ENCODE peak calls at places on chromosomes 2 and 18, in nine cellular contexts. One of them, this sample, is unnamed.

GRCh38 chr2:239303711-239304532 is 96.9 kb downstream of the HDAC4 start:
- DNase-seq in bronchial epithelial cell: no peak
- DNase-seq in kidney epithelial cell: no peak
- DNase-seq in GM13976: peak; percentile 55
- DNase-seq in Calu3: no peak
- DNase-seq in RWPE2: no peak
- DNase-seq in pancreas: peak; percentile 16
- DNase-seq in left ventricle myocardium inferior: no peak
- DNase-seq in endothelial cell: no peak
- DNase-seq in this sample: peak; percentile 39

GRCh38 chr2:24359129-24359528 is 1.2 kb downstream of the ITSN2 start:
- DNase-seq in bronchial epithelial cell: peak; percentile 64
- DNase-seq in kidney epithelial cell: no peak
- DNase-seq in GM13976: no peak
- DNase-seq in Calu3: no peak
- DNase-seq in RWPE2: no peak
- DNase-seq in pancreas: no peak
- DNase-seq in left ventricle myocardium inferior: no peak
- DNase-seq in endothelial cell: no peak
- DNase-seq in this sample: no peak

GRCh38 chr2:235594041-235594440 is 100.2 kb downstream of the AGAP1 start:
- DNase-seq in bronchial epithelial cell: peak; percentile 71
- DNase-seq in kidney epithelial cell: no peak
- DNase-seq in GM13976: peak; percentile 69
- DNase-seq in Calu3: peak; percentile 19
- DNase-seq in RWPE2: no peak
- DNase-seq in pancreas: no peak
- DNase-seq in left ventricle myocardium inferior: no peak
- DNase-seq in endothelial cell: no peak
- DNase-seq in this sample: peak; percentile 52

GRCh38 chr2:239736358-239737143 is 288.6 kb downstream of the NDUFA10 start:
- DNase-seq in bronchial epithelial cell: no peak
- DNase-seq in kidney epithelial cell: no peak
- DNase-seq in GM13976: no peak
- DNase-seq in Calu3: no peak
- DNase-seq in RWPE2: no peak
- DNase-seq in pancreas: no peak
- DNase-seq in left ventricle myocardium inferior: no peak
- DNase-seq in endothelial cell: no peak
- DNase-seq in this sample: no peak

GRCh38 chr18:26103579-26103978 is 13.2 kb upstream of the SS18 start:
- DNase-seq in bronchial epithelial cell: peak; percentile 44
- DNase-seq in kidney epithelial cell: no peak
- DNase-seq in GM13976: no peak
- DNase-seq in Calu3: no peak
- DNase-seq in RWPE2: no peak
- DNase-seq in pancreas: peak; percentile 38
- DNase-seq in left ventricle myocardium inferior: no peak
- DNase-seq in endothelial cell: peak; percentile 53
- DNase-seq in this sample: no peak

GRCh38 chr2:234836251-234836650 is 115.6 kb upstream of the SH3BP4 start:
- DNase-seq in bronchial epithelial cell: no peak
- DNase-seq in kidney epithelial cell: no peak
- DNase-seq in GM13976: no peak
- DNase-seq in Calu3: no peak
- DNase-seq in RWPE2: no peak
- DNase-seq in pancreas: no peak
- DNase-seq in left ventricle myocardium inferior: no peak
- DNase-seq in endothelial cell: no peak
- DNase-seq in this sample: no peak

GRCh38 chr18:80232030-80232429 is 15.3 kb downstream of the PARD6G start:
- DNase-seq in bronchial epithelial cell: no peak
- DNase-seq in kidney epithelial cell: no peak
- DNase-seq in GM13976: no peak
- DNase-seq in Calu3: no peak
- DNase-seq in RWPE2: no peak
- DNase-seq in pancreas: peak; percentile 1
- DNase-seq in left ventricle myocardium inferior: no peak
- DNase-seq in endothelial cell: no peak
- DNase-seq in this sample: no peak

GRCh38 chr2:99066075-99066557 is 75.4 kb upstream of the C2orf15 start:
- DNase-seq in bronchial epithelial cell: peak; percentile 76
- DNase-seq in kidney epithelial cell: no peak
- DNase-seq in GM13976: peak; percentile 43
- DNase-seq in Calu3: peak; percentile 32
- DNase-seq in RWPE2: no peak
- DNase-seq in pancreas: peak; percentile 26
- DNase-seq in left ventricle myocardium inferior: no peak
- DNase-seq in endothelial cell: peak; percentile 13
- DNase-seq in this sample: peak; percentile 47

GRCh38 chr2:234770081-234770506 is 181.7 kb upstream of the SH3BP4 start:
- DNase-seq in bronchial epithelial cell: no peak
- DNase-seq in kidney epithelial cell: no peak
- DNase-seq in GM13976: no peak
- DNase-seq in Calu3: no peak
- DNase-seq in RWPE2: no peak
- DNase-seq in pancreas: no peak
- DNase-seq in left ventricle myocardium inferior: peak; percentile 33
- DNase-seq in endothelial cell: no peak
- DNase-seq in this sample: no peak

GRCh38 chr2:61179701-61180639 is 18.0 kb downstream of the C2orf74 start:
- DNase-seq in bronchial epithelial cell: peak; percentile 43
- DNase-seq in kidney epithelial cell: no peak
- DNase-seq in GM13976: no peak
- DNase-seq in Calu3: no peak
- DNase-seq in RWPE2: no peak
- DNase-seq in pancreas: peak; percentile 71
- DNase-seq in left ventricle myocardium inferior: peak; percentile 82
- DNase-seq in endothelial cell: no peak
- DNase-seq in this sample: no peak

GRCh38 chr18:2104620-2105462 is 466.5 kb downstream of the METTL4 start:
- DNase-seq in bronchial epithelial cell: peak; percentile 37
- DNase-seq in kidney epithelial cell: no peak
- DNase-seq in GM13976: peak; percentile 53
- DNase-seq in Calu3: peak; percentile 71
- DNase-seq in RWPE2: no peak
- DNase-seq in pancreas: peak; percentile 40
- DNase-seq in left ventricle myocardium inferior: peak; percentile 38
- DNase-seq in endothelial cell: peak; percentile 67
- DNase-seq in this sample: peak; percentile 61

GRCh38 chr2:19362652-19363473 is 4.4 kb upstream of the OSR1 start:
- DNase-seq in bronchial epithelial cell: peak; percentile 76
- DNase-seq in kidney epithelial cell: no peak
- DNase-seq in GM13976: peak; percentile 72
- DNase-seq in Calu3: peak; percentile 82
- DNase-seq in RWPE2: no peak
- DNase-seq in pancreas: peak; percentile 79
- DNase-seq in left ventricle myocardium inferior: peak; percentile 75
- DNase-seq in endothelial cell: peak; percentile 80
- DNase-seq in this sample: peak; percentile 56

GRCh38 chr2:86337235-86338099 is at the start of gene REEP1:
- DNase-seq in bronchial epithelial cell: no peak
- DNase-seq in kidney epithelial cell: no peak
- DNase-seq in GM13976: peak; percentile 63
- DNase-seq in Calu3: peak; percentile 47
- DNase-seq in RWPE2: no peak
- DNase-seq in pancreas: peak; percentile 33
- DNase-seq in left ventricle myocardium inferior: peak; percentile 40
- DNase-seq in endothelial cell: peak; percentile 40
- DNase-seq in this sample: peak; percentile 62

GRCh38 chr2:132980304-132980703 is 310.3 kb upstream of the LYPD1 start:
- DNase-seq in bronchial epithelial cell: no peak
- DNase-seq in kidney epithelial cell: no peak
- DNase-seq in GM13976: no peak
- DNase-seq in Calu3: no peak
- DNase-seq in RWPE2: no peak
- DNase-seq in pancreas: no peak
- DNase-seq in left ventricle myocardium inferior: no peak
- DNase-seq in endothelial cell: no peak
- DNase-seq in this sample: no peak

GRCh38 chr18:28736951-28737350 is 560.0 kb upstream of the CDH2 start:
- DNase-seq in bronchial epithelial cell: peak; percentile 73
- DNase-seq in kidney epithelial cell: no peak
- DNase-seq in GM13976: no peak
- DNase-seq in Calu3: no peak
- DNase-seq in RWPE2: no peak
- DNase-seq in pancreas: no peak
- DNase-seq in left ventricle myocardium inferior: no peak
- DNase-seq in endothelial cell: no peak
- DNase-seq in this sample: no peak

GRCh38 chr2:8459474-8459873 is 222.4 kb upstream of the ID2 start:
- DNase-seq in bronchial epithelial cell: no peak
- DNase-seq in kidney epithelial cell: no peak
- DNase-seq in GM13976: no peak
- DNase-seq in Calu3: no peak
- DNase-seq in RWPE2: no peak
- DNase-seq in pancreas: no peak
- DNase-seq in left ventricle myocardium inferior: no peak
- DNase-seq in endothelial cell: no peak
- DNase-seq in this sample: no peak

GRCh38 chr2:30690126-30690561 is 117.1 kb downstream of the CAPN13 start:
- DNase-seq in bronchial epithelial cell: no peak
- DNase-seq in kidney epithelial cell: no peak
- DNase-seq in GM13976: no peak
- DNase-seq in Calu3: no peak
- DNase-seq in RWPE2: no peak
- DNase-seq in pancreas: no peak
- DNase-seq in left ventricle myocardium inferior: no peak
- DNase-seq in endothelial cell: no peak
- DNase-seq in this sample: no peak

GRCh38 chr2:233115761-233116160 is 55.6 kb downstream of the INPP5D start:
- DNase-seq in bronchial epithelial cell: peak; percentile 8
- DNase-seq in kidney epithelial cell: no peak
- DNase-seq in GM13976: no peak
- DNase-seq in Calu3: no peak
- DNase-seq in RWPE2: no peak
- DNase-seq in pancreas: no peak
- DNase-seq in left ventricle myocardium inferior: no peak
- DNase-seq in endothelial cell: no peak
- DNase-seq in this sample: no peak

GRCh38 chr2:120358734-120359465 is 13.0 kb downstream of the INHBB start:
- DNase-seq in bronchial epithelial cell: no peak
- DNase-seq in kidney epithelial cell: no peak
- DNase-seq in GM13976: no peak
- DNase-seq in Calu3: no peak
- DNase-seq in RWPE2: no peak
- DNase-seq in pancreas: no peak
- DNase-seq in left ventricle myocardium inferior: no peak
- DNase-seq in endothelial cell: no peak
- DNase-seq in this sample: no peak
- TF ChIP-seq CTCF in bronchial epithelial cell: no peak
- TF ChIP-seq CTCF in kidney epithelial cell: no peak
- TF ChIP-seq CTCF in GM13976: no peak
- TF ChIP-seq CTCF in Calu3: no peak
- TF ChIP-seq CTCF in RWPE2: no peak
- TF ChIP-seq CTCF in pancreas: no peak
- TF ChIP-seq CTCF in left ventricle myocardium inferior: no peak
- TF ChIP-seq CTCF in endothelial cell: no peak
- TF ChIP-seq CTCF in this sample: no peak

GRCh38 chr2:37636209-37637077 is 35.0 kb downstream of the CDC42EP3 start:
- DNase-seq in bronchial epithelial cell: no peak
- DNase-seq in kidney epithelial cell: no peak
- DNase-seq in GM13976: no peak
- DNase-seq in Calu3: no peak
- DNase-seq in RWPE2: no peak
- DNase-seq in pancreas: no peak
- DNase-seq in left ventricle myocardium inferior: no peak
- DNase-seq in endothelial cell: no peak
- DNase-seq in this sample: no peak

GRCh38 chr2:37637985-37638384 is 33.5 kb downstream of the CDC42EP3 start:
- DNase-seq in bronchial epithelial cell: no peak
- DNase-seq in kidney epithelial cell: no peak
- DNase-seq in GM13976: no peak
- DNase-seq in Calu3: no peak
- DNase-seq in RWPE2: no peak
- DNase-seq in pancreas: no peak
- DNase-seq in left ventricle myocardium inferior: no peak
- DNase-seq in endothelial cell: no peak
- DNase-seq in this sample: no peak

GRCh38 chr2:37635359-37636208 is 35.9 kb downstream of the CDC42EP3 start:
- DNase-seq in bronchial epithelial cell: peak; percentile 90
- DNase-seq in kidney epithelial cell: no peak
- DNase-seq in GM13976: no peak
- DNase-seq in Calu3: no peak
- DNase-seq in RWPE2: no peak
- DNase-seq in pancreas: no peak
- DNase-seq in left ventricle myocardium inferior: no peak
- DNase-seq in endothelial cell: no peak
- DNase-seq in this sample: no peak

GRCh38 chr2:37638973-37639372 is 32.5 kb downstream of the CDC42EP3 start:
- DNase-seq in bronchial epithelial cell: no peak
- DNase-seq in kidney epithelial cell: no peak
- DNase-seq in GM13976: no peak
- DNase-seq in Calu3: no peak
- DNase-seq in RWPE2: no peak
- DNase-seq in pancreas: no peak
- DNase-seq in left ventricle myocardium inferior: no peak
- DNase-seq in endothelial cell: no peak
- DNase-seq in this sample: no peak

GRCh38 chr2:37637122-37637875 is 34.1 kb downstream of the CDC42EP3 start:
- DNase-seq in bronchial epithelial cell: no peak
- DNase-seq in kidney epithelial cell: no peak
- DNase-seq in GM13976: no peak
- DNase-seq in Calu3: no peak
- DNase-seq in RWPE2: no peak
- DNase-seq in pancreas: no peak
- DNase-seq in left ventricle myocardium inferior: no peak
- DNase-seq in endothelial cell: no peak
- DNase-seq in this sample: no peak
- TF ChIP-seq CTCF in bronchial epithelial cell: no peak
- TF ChIP-seq CTCF in kidney epithelial cell: no peak
- TF ChIP-seq CTCF in GM13976: no peak
- TF ChIP-seq CTCF in Calu3: no peak
- TF ChIP-seq CTCF in RWPE2: peak; percentile 14
- TF ChIP-seq CTCF in pancreas: no peak
- TF ChIP-seq CTCF in left ventricle myocardium inferior: no peak
- TF ChIP-seq CTCF in endothelial cell: no peak
- TF ChIP-seq CTCF in this sample: no peak

DNA sequence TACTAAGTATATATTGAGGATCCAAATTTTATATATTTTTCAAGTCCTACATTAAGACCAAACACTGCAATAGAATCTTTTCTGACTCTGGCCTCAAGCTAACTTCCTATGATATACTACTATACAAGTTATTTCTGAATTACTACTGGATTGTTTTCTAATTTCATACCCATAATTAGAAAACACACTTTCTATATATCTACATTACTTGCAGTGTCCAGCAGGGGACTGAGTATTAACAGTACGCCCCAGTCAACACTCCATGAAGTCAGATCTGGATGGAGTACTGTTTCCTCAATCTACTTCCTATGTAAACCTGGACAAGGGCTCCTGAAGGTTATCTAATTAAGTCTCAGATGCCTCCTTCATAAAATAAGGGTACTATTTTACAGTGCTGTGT is 26.5 kb downstream of the RMP24 start:
- DNase-seq in bronchial epithelial cell: peak; percentile 7
- DNase-seq in kidney epithelial cell: no peak
- DNase-seq in GM13976: no peak
- DNase-seq in Calu3: no peak
- DNase-seq in RWPE2: no peak
- DNase-seq in pancreas: no peak
- DNase-seq in left ventricle myocardium inferior: no peak
- DNase-seq in endothelial cell: no peak
- DNase-seq in this sample: no peak
- TF ChIP-seq CTCF in bronchial epithelial cell: peak; percentile 24
- TF ChIP-seq CTCF in kidney epithelial cell: peak; percentile 30
- TF ChIP-seq CTCF in GM13976: no peak
- TF ChIP-seq CTCF in Calu3: peak; percentile 37
- TF ChIP-seq CTCF in RWPE2: peak; percentile 51
- TF ChIP-seq CTCF in pancreas: no peak
- TF ChIP-seq CTCF in left ventricle myocardium inferior: peak; percentile 27
- TF ChIP-seq CTCF in endothelial cell: peak; percentile 78
- TF ChIP-seq CTCF in this sample: no peak

GRCh38 chr2:216666461-216667233 is 28.7 kb downstream of the IGFBP5 start:
- DNase-seq in bronchial epithelial cell: peak; percentile 73
- DNase-seq in kidney epithelial cell: no peak
- DNase-seq in GM13976: peak; percentile 83
- DNase-seq in Calu3: peak; percentile 77
- DNase-seq in RWPE2: no peak
- DNase-seq in pancreas: peak; percentile 85
- DNase-seq in left ventricle myocardium inferior: no peak
- DNase-seq in endothelial cell: peak; percentile 80
- DNase-seq in this sample: peak; percentile 82
- TF ChIP-seq CTCF in bronchial epithelial cell: peak; percentile 99
- TF ChIP-seq CTCF in kidney epithelial cell: peak; percentile 98
- TF ChIP-seq CTCF in GM13976: peak; percentile 97
- TF ChIP-seq CTCF in Calu3: peak; percentile 97
- TF ChIP-seq CTCF in RWPE2: peak; percentile 95
- TF ChIP-seq CTCF in pancreas: peak; percentile 90
- TF ChIP-seq CTCF in left ventricle myocardium inferior: peak; percentile 99
- TF ChIP-seq CTCF in endothelial cell: peak; percentile 98
- TF ChIP-seq CTCF in this sample: peak; percentile 100